ENCODE peak calls at places on chromosomes 1 and 21, in eight cellular contexts. W is spleen, Q is breast epithelium, V is suprapubic skin, A is sigmoid colon, U is stomach, S is Panc1, M is H1. I is an unnamed sample.

GRCh38 chr1:219476116-219476515 is 136.8 kb downstream of the ZC3H11B start:
- DNase-seq in W (no peak), Q (no peak), V (no peak), A (no peak), U (no peak), S (no peak), M (no peak), I (no peak)

GRCh38 chr1:2330511-2331199 is 60.7 kb downstream of the MORN1 start:
- DNase-seq in W (no peak), Q (peak; percentile 88), V (peak; percentile 85), A (peak; percentile 88), U (no peak), S (no peak), M (no peak), I (no peak)

GRCh38 chr1:201513498-201514243 is 6.7 kb upstream of the CSRP1 start:
- DNase-seq in W (no peak), Q (no peak), V (no peak), A (peak; percentile 55), U (no peak), S (no peak), M (no peak), I (no peak)

GRCh38 chr1:54806931-54807611 is 5.9 kb upstream of the TTC22 start:
- DNase-seq in W (no peak), Q (no peak), V (peak; percentile 49), A (no peak), U (peak; percentile 64), S (no peak), M (peak; percentile 38), I (no peak)

GRCh38 chr1:177770096-177770495 is 199.8 kb downstream of the SEC16B start:
- DNase-seq in W (no peak), Q (no peak), V (no peak), A (no peak), U (no peak), S (no peak), M (no peak), I (no peak)

GRCh38 chr1:222105393-222105737 is 363.5 kb upstream of the DUSP10 start:
- DNase-seq in W (no peak), Q (peak; percentile 53), V (no peak), A (no peak), U (no peak), S (no peak), M (no peak), I (no peak)

GRCh38 chr1:24257373-24257772 is 61.8 kb upstream of the GRHL3 start:
- DNase-seq in W (no peak), Q (no peak), V (no peak), A (no peak), U (no peak), S (no peak), M (no peak), I (no peak)

GRCh38 chr1:18997508-18997907 is 41.0 kb upstream of the IFFO2 start:
- DNase-seq in W (no peak), Q (peak; percentile 34), V (no peak), A (no peak), U (no peak), S (no peak), M (no peak), I (no peak)

GRCh38 chr1:167599839-167600581 is 30.0 kb upstream of the RCSD1 start:
- DNase-seq in W (no peak), Q (peak; percentile 73), V (no peak), A (no peak), U (no peak), S (peak; percentile 20), M (no peak), I (no peak)

GRCh38 chr1:199038188-199038587 is 399.3 kb downstream of the PTPRC start:
- DNase-seq in W (no peak), Q (no peak), V (no peak), A (no peak), U (no peak), S (no peak), M (no peak), I (peak; percentile 26)

GRCh38 chr21:34074283-34075098 is 1.1 kb downstream of the MRPS6 start:
- DNase-seq in W (no peak), Q (no peak), V (no peak), A (no peak), U (no peak), S (no peak), M (peak; percentile 58), I (no peak)

GRCh38 chr1:151935154-151935553 is 25.8 kb upstream of the THEM4 start:
- DNase-seq in W (no peak), Q (no peak), V (no peak), A (no peak), U (no peak), S (no peak), M (no peak), I (no peak)

GRCh38 chr1:208069317-208069716 is 158.4 kb upstream of the CD34 start:
- DNase-seq in W (no peak), Q (no peak), V (no peak), A (no peak), U (no peak), S (no peak), M (no peak), I (no peak)

GRCh38 chr1:20078166-20078565 is 8.2 kb downstream of the PLA2G5 start:
- DNase-seq in W (no peak), Q (no peak), V (no peak), A (no peak), U (no peak), S (no peak), M (no peak), I (no peak)

GRCh38 chr1:109757936-109758786 is 5.6 kb downstream of the EPS8L3 start:
- DNase-seq in W (peak; percentile 45), Q (no peak), V (peak; percentile 50), A (no peak), U (no peak), S (no peak), M (peak; percentile 26), I (no peak)

GRCh38 chr21:45409466-45410150 is 4.6 kb downstream of the COL18A1 start:
- DNase-seq in W (peak; percentile 69), Q (no peak), V (no peak), A (peak; percentile 74), U (no peak), S (no peak), M (no peak), I (no peak)

GRCh38 chr1:55580845-55581332 is 365.7 kb upstream of the USP24 start:
- DNase-seq in W (no peak), Q (peak; percentile 61), V (no peak), A (no peak), U (no peak), S (no peak), M (no peak), I (no peak)

GRCh38 chr1:77834771-77835334 is 53.6 kb upstream of the NEXN start:
- DNase-seq in W (no peak), Q (peak; percentile 55), V (no peak), A (peak; percentile 78), U (no peak), S (peak; percentile 33), M (no peak), I (no peak)

GRCh38 chr21:46117586-46118304 is 19.8 kb downstream of the COL6A2 start:
- DNase-seq in W (peak; percentile 66), Q (no peak), V (peak; percentile 57), A (peak; percentile 63), U (no peak), S (no peak), M (peak; percentile 40), I (no peak)

GRCh38 chr1:23980725-23981063 is 567 bp upstream of the SRSF10 start:
- DNase-seq in W (peak; percentile 78), Q (no peak), V (peak; percentile 70), A (no peak), U (no peak), S (no peak), M (peak; percentile 53), I (no peak)

GRCh38 chr1:210251680-210252490 is 19.3 kb downstream of the SERTAD4 start:
- DNase-seq in W (no peak), Q (no peak), V (no peak), A (no peak), U (peak; percentile 43), S (no peak), M (peak; percentile 71), I (no peak)

GRCh38 chr21:16079830-16080229 is 350.0 kb downstream of the USP25 start:
- DNase-seq in W (no peak), Q (no peak), V (no peak), A (no peak), U (no peak), S (no peak), M (no peak), I (no peak)

GRCh38 chr21:35375115-35375514 is 326.0 kb upstream of the RUNX1 start:
- DNase-seq in W (no peak), Q (no peak), V (no peak), A (peak; percentile 71), U (no peak), S (no peak), M (no peak), I (no peak)
- TF ChIP-seq POLR2AphosphoS5 in W (no peak), Q (no peak), V (no peak), A (no peak), U (no peak), S (no peak), M (no peak), I (no peak)

GRCh38 chr1:70299472-70299871 is 55.0 kb downstream of the ANKRD13C start:
- DNase-seq in W (no peak), Q (no peak), V (no peak), A (no peak), U (no peak), S (no peak), M (no peak), I (no peak)
- H3K27ac ChIP-seq in W (no peak overlapping the region), Q (no peak overlapping the region), V (no peak overlapping the region), A (no peak overlapping the region), U (no peak overlapping the region), S (no peak overlapping the region), M (no peak overlapping the region), I (no peak overlapping the region)

DNA sequence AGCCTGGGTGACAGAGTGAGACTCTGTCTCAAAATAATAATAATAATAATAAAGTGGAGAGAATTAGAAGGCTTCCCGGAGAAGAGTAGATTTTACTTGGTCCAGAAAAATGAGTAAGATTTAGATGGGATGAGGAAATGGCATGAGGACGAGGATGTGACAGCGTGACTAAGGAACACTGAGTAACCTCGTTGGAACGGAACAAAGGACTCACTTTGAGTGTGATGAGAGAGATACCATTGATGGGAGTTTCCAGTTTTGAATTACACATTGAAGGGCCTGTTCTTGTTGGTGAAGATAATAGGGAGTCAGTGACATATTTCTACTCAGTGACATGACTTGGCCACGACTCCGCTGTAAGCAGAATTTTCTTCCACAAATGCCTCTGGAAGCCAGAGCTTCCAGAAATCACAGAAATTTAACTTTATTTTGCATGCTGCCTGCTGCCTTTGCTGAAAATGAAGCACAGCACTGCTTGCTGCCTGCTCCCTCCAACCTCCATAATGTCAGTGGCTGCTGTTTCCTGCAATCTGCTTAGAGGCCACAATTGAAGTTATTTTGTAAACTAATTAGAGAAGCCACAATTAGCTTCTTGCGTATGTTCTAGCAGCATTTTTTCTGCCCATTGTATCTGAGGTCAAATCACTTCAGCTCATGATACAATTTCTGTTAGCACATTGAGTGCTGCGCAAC is 33.7 kb upstream of the FBXO28 start:
- DNase-seq in W (no peak), Q (peak; percentile 19), V (no peak), A (no peak), U (no peak), S (no peak), M (no peak), I (no peak)
- TF ChIP-seq POLR2AphosphoS5 in W (no peak), Q (no peak), V (no peak), A (no peak), U (no peak), S (no peak), M (no peak), I (no peak)

DNA sequence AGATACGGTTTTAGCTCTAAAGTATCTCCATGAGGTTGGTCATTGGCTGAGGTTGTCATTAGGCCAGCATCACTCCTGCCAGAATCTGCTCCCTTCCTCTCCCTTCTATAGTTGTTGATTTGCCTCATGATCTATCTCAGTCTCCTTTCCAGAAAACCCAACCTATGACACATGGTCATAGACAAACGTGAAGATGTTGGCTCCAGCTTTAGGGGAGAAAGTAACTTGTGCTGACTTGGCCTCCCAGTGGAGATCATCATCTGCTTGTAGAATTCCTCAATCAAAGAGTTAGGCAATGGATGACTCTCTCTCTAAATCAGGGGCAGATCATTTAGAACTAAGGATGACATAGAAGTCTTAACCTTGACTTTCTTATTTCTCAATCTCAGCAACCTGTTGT is 894.4 kb downstream of the TTLL7 start:
- DNase-seq in W (no peak), Q (no peak), V (no peak), A (no peak), U (no peak), S (no peak), M (no peak), I (no peak)
- H3K27ac ChIP-seq in W (no peak overlapping the region), Q (no peak overlapping the region), V (no peak overlapping the region), A (no peak overlapping the region), U (no peak overlapping the region), S (no peak overlapping the region), M (no peak overlapping the region), I (no peak overlapping the region)

I was measured in SK-N-MC.